ENCODE peak calls at places on chromosomes 1 and 21, in six cellular contexts. One of them, this sample, is unnamed.
A peak's percentile ranks its signal among the peaks of the same experiment; 100 is the strongest.

GRCh38 chr21:41653944-41654625 is 112.8 kb downstream of the RIPK4 start:
- DNase-seq in stimulated activated CD4-positive, alpha-beta T cell treated with anti-CD3 and anti-CD28 coated beads, Interleukin-2, amount 100 ng/mL, for 48 hours: no peak
- DNase-seq in progenitor cell of endocrine pancreas: no peak
- DNase-seq in NCI-H2081: no peak
- DNase-seq in smooth muscle cell of the brain vasculature: no peak
- DNase-seq in EL: peak; percentile 84
- DNase-seq in this sample: no peak

GRCh38 chr1:33455537-33456301 is 16.7 kb upstream of the ZSCAN20 start:
- DNase-seq in stimulated activated CD4-positive, alpha-beta T cell treated with anti-CD3 and anti-CD28 coated beads, Interleukin-2, amount 100 ng/mL, for 48 hours: peak; percentile 10
- DNase-seq in progenitor cell of endocrine pancreas: no peak
- DNase-seq in NCI-H2081: peak; percentile 61
- DNase-seq in smooth muscle cell of the brain vasculature: no peak
- DNase-seq in EL: peak; percentile 81
- DNase-seq in this sample: no peak

GRCh38 chr1:6794164-6794563 is 8.9 kb downstream of the CAMTA1 start:
- DNase-seq in stimulated activated CD4-positive, alpha-beta T cell treated with anti-CD3 and anti-CD28 coated beads, Interleukin-2, amount 100 ng/mL, for 48 hours: no peak
- DNase-seq in progenitor cell of endocrine pancreas: no peak
- DNase-seq in NCI-H2081: peak; percentile 32
- DNase-seq in smooth muscle cell of the brain vasculature: no peak
- DNase-seq in EL: peak; percentile 54
- DNase-seq in this sample: no peak

GRCh38 chr1:66351913-66352312 is 182.0 kb upstream of the SGIP1 start:
- DNase-seq in stimulated activated CD4-positive, alpha-beta T cell treated with anti-CD3 and anti-CD28 coated beads, Interleukin-2, amount 100 ng/mL, for 48 hours: no peak
- DNase-seq in progenitor cell of endocrine pancreas: no peak
- DNase-seq in NCI-H2081: peak; percentile 3
- DNase-seq in smooth muscle cell of the brain vasculature: no peak
- DNase-seq in EL: no peak
- DNase-seq in this sample: no peak

GRCh38 chr1:26069941-26070807 is 2.7 kb upstream of the TRIM63 start:
- DNase-seq in stimulated activated CD4-positive, alpha-beta T cell treated with anti-CD3 and anti-CD28 coated beads, Interleukin-2, amount 100 ng/mL, for 48 hours: no peak
- DNase-seq in progenitor cell of endocrine pancreas: no peak
- DNase-seq in NCI-H2081: no peak
- DNase-seq in smooth muscle cell of the brain vasculature: no peak
- DNase-seq in EL: no peak
- DNase-seq in this sample: no peak

GRCh38 chr1:19074361-19074901 is 118.0 kb upstream of the IFFO2 start:
- DNase-seq in stimulated activated CD4-positive, alpha-beta T cell treated with anti-CD3 and anti-CD28 coated beads, Interleukin-2, amount 100 ng/mL, for 48 hours: peak; percentile 12
- DNase-seq in progenitor cell of endocrine pancreas: no peak
- DNase-seq in NCI-H2081: no peak
- DNase-seq in smooth muscle cell of the brain vasculature: no peak
- DNase-seq in EL: no peak
- DNase-seq in this sample: no peak

GRCh38 chr1:224175615-224176014 is 7.4 kb upstream of the DEGS1 start:
- DNase-seq in stimulated activated CD4-positive, alpha-beta T cell treated with anti-CD3 and anti-CD28 coated beads, Interleukin-2, amount 100 ng/mL, for 48 hours: no peak
- DNase-seq in progenitor cell of endocrine pancreas: no peak
- DNase-seq in NCI-H2081: no peak
- DNase-seq in smooth muscle cell of the brain vasculature: no peak
- DNase-seq in EL: peak; percentile 52
- DNase-seq in this sample: no peak

GRCh38 chr1:36008546-36009197 is 75.2 kb upstream of the TEKT2 start:
- DNase-seq in stimulated activated CD4-positive, alpha-beta T cell treated with anti-CD3 and anti-CD28 coated beads, Interleukin-2, amount 100 ng/mL, for 48 hours: no peak
- DNase-seq in progenitor cell of endocrine pancreas: no peak
- DNase-seq in NCI-H2081: no peak
- DNase-seq in smooth muscle cell of the brain vasculature: no peak
- DNase-seq in EL: peak; percentile 75
- DNase-seq in this sample: peak; percentile 74

GRCh38 chr1:196527941-196528340 is 80.3 kb downstream of the KCNT2 start:
- DNase-seq in stimulated activated CD4-positive, alpha-beta T cell treated with anti-CD3 and anti-CD28 coated beads, Interleukin-2, amount 100 ng/mL, for 48 hours: no peak
- DNase-seq in progenitor cell of endocrine pancreas: no peak
- DNase-seq in NCI-H2081: no peak
- DNase-seq in smooth muscle cell of the brain vasculature: no peak
- DNase-seq in EL: peak; percentile 37
- DNase-seq in this sample: no peak

GRCh38 chr1:205240118-205240517 is 12.4 kb downstream of the TMCC2 start:
- DNase-seq in stimulated activated CD4-positive, alpha-beta T cell treated with anti-CD3 and anti-CD28 coated beads, Interleukin-2, amount 100 ng/mL, for 48 hours: no peak
- DNase-seq in progenitor cell of endocrine pancreas: no peak
- DNase-seq in NCI-H2081: no peak
- DNase-seq in smooth muscle cell of the brain vasculature: no peak
- DNase-seq in EL: no peak
- DNase-seq in this sample: no peak

GRCh38 chr1:157156058-157156541 is 17.9 kb upstream of the ETV3 start:
- DNase-seq in stimulated activated CD4-positive, alpha-beta T cell treated with anti-CD3 and anti-CD28 coated beads, Interleukin-2, amount 100 ng/mL, for 48 hours: peak; percentile 80
- DNase-seq in progenitor cell of endocrine pancreas: peak; percentile 81
- DNase-seq in NCI-H2081: peak; percentile 58
- DNase-seq in smooth muscle cell of the brain vasculature: no peak
- DNase-seq in EL: peak; percentile 67
- DNase-seq in this sample: no peak

GRCh38 chr1:210366767-210367166 is 38.1 kb downstream of the HHAT start:
- DNase-seq in stimulated activated CD4-positive, alpha-beta T cell treated with anti-CD3 and anti-CD28 coated beads, Interleukin-2, amount 100 ng/mL, for 48 hours: no peak
- DNase-seq in progenitor cell of endocrine pancreas: no peak
- DNase-seq in NCI-H2081: no peak
- DNase-seq in smooth muscle cell of the brain vasculature: no peak
- DNase-seq in EL: no peak
- DNase-seq in this sample: no peak

GRCh38 chr1:37032660-37033354 is 1.5 kb downstream of the GRIK3 start:
- DNase-seq in stimulated activated CD4-positive, alpha-beta T cell treated with anti-CD3 and anti-CD28 coated beads, Interleukin-2, amount 100 ng/mL, for 48 hours: no peak
- DNase-seq in progenitor cell of endocrine pancreas: no peak
- DNase-seq in NCI-H2081: no peak
- DNase-seq in smooth muscle cell of the brain vasculature: no peak
- DNase-seq in EL: no peak
- DNase-seq in this sample: no peak

GRCh38 chr1:154992721-154993571 is 440 bp upstream of the LENEP start:
- DNase-seq in stimulated activated CD4-positive, alpha-beta T cell treated with anti-CD3 and anti-CD28 coated beads, Interleukin-2, amount 100 ng/mL, for 48 hours: no peak
- DNase-seq in progenitor cell of endocrine pancreas: no peak
- DNase-seq in NCI-H2081: peak; percentile 19
- DNase-seq in smooth muscle cell of the brain vasculature: no peak
- DNase-seq in EL: peak; percentile 46
- DNase-seq in this sample: no peak

GRCh38 chr1:244436336-244437102 is 15.2 kb downstream of the ADSS2 start:
- DNase-seq in stimulated activated CD4-positive, alpha-beta T cell treated with anti-CD3 and anti-CD28 coated beads, Interleukin-2, amount 100 ng/mL, for 48 hours: no peak
- DNase-seq in progenitor cell of endocrine pancreas: no peak
- DNase-seq in NCI-H2081: no peak
- DNase-seq in smooth muscle cell of the brain vasculature: no peak
- DNase-seq in EL: peak; percentile 58
- DNase-seq in this sample: no peak

GRCh38 chr1:55768345-55768952 is 553.3 kb upstream of the USP24 start:
- DNase-seq in stimulated activated CD4-positive, alpha-beta T cell treated with anti-CD3 and anti-CD28 coated beads, Interleukin-2, amount 100 ng/mL, for 48 hours: no peak
- DNase-seq in progenitor cell of endocrine pancreas: no peak
- DNase-seq in NCI-H2081: no peak
- DNase-seq in smooth muscle cell of the brain vasculature: no peak
- DNase-seq in EL: no peak
- DNase-seq in this sample: no peak

GRCh38 chr1:6491480-6491962 is at the start of gene PLEKHG5:
- DNase-seq in stimulated activated CD4-positive, alpha-beta T cell treated with anti-CD3 and anti-CD28 coated beads, Interleukin-2, amount 100 ng/mL, for 48 hours: no peak
- DNase-seq in progenitor cell of endocrine pancreas: no peak
- DNase-seq in NCI-H2081: no peak
- DNase-seq in smooth muscle cell of the brain vasculature: no peak
- DNase-seq in EL: peak; percentile 88
- DNase-seq in this sample: no peak

GRCh38 chr1:246930830-246931548 is 759 bp downstream of the AHCTF1 start:
- DNase-seq in stimulated activated CD4-positive, alpha-beta T cell treated with anti-CD3 and anti-CD28 coated beads, Interleukin-2, amount 100 ng/mL, for 48 hours: peak; percentile 23
- DNase-seq in progenitor cell of endocrine pancreas: peak; percentile 34
- DNase-seq in NCI-H2081: peak; percentile 58
- DNase-seq in smooth muscle cell of the brain vasculature: no peak
- DNase-seq in EL: peak; percentile 64
- DNase-seq in this sample: no peak

GRCh38 chr1:44786138-44786840 is 1.7 kb downstream of the BEST4 start:
- DNase-seq in stimulated activated CD4-positive, alpha-beta T cell treated with anti-CD3 and anti-CD28 coated beads, Interleukin-2, amount 100 ng/mL, for 48 hours: peak; percentile 71
- DNase-seq in progenitor cell of endocrine pancreas: peak; percentile 82
- DNase-seq in NCI-H2081: no peak
- DNase-seq in smooth muscle cell of the brain vasculature: no peak
- DNase-seq in EL: peak; percentile 65
- DNase-seq in this sample: no peak

GRCh38 chr1:220367833-220368232 is 95.6 kb upstream of the RAB3GAP2 start:
- DNase-seq in stimulated activated CD4-positive, alpha-beta T cell treated with anti-CD3 and anti-CD28 coated beads, Interleukin-2, amount 100 ng/mL, for 48 hours: no peak
- DNase-seq in progenitor cell of endocrine pancreas: no peak
- DNase-seq in NCI-H2081: no peak
- DNase-seq in smooth muscle cell of the brain vasculature: no peak
- DNase-seq in EL: no peak
- DNase-seq in this sample: no peak

GRCh38 chr1:4928186-4928585 is 273.8 kb downstream of the AJAP1 start:
- DNase-seq in stimulated activated CD4-positive, alpha-beta T cell treated with anti-CD3 and anti-CD28 coated beads, Interleukin-2, amount 100 ng/mL, for 48 hours: no peak
- DNase-seq in progenitor cell of endocrine pancreas: no peak
- DNase-seq in NCI-H2081: no peak
- DNase-seq in smooth muscle cell of the brain vasculature: no peak
- DNase-seq in EL: no peak
- DNase-seq in this sample: no peak

GRCh38 chr1:21861602-21862429 is 49.8 kb downstream of the LDLRAD2 start:
- DNase-seq in stimulated activated CD4-positive, alpha-beta T cell treated with anti-CD3 and anti-CD28 coated beads, Interleukin-2, amount 100 ng/mL, for 48 hours: no peak
- DNase-seq in progenitor cell of endocrine pancreas: no peak
- DNase-seq in NCI-H2081: no peak
- DNase-seq in smooth muscle cell of the brain vasculature: no peak
- DNase-seq in EL: peak; percentile 77
- DNase-seq in this sample: no peak

GRCh38 chr1:168470821-168471473 is 72.8 kb downstream of the XCL2 start:
- DNase-seq in stimulated activated CD4-positive, alpha-beta T cell treated with anti-CD3 and anti-CD28 coated beads, Interleukin-2, amount 100 ng/mL, for 48 hours: no peak
- DNase-seq in progenitor cell of endocrine pancreas: no peak
- DNase-seq in NCI-H2081: no peak
- DNase-seq in smooth muscle cell of the brain vasculature: peak; percentile 33
- DNase-seq in EL: peak; percentile 94
- DNase-seq in this sample: no peak

GRCh38 chr21:29349702-29350101 is 51.0 kb downstream of the BACH1 start:
- DNase-seq in stimulated activated CD4-positive, alpha-beta T cell treated with anti-CD3 and anti-CD28 coated beads, Interleukin-2, amount 100 ng/mL, for 48 hours: no peak
- DNase-seq in progenitor cell of endocrine pancreas: no peak
- DNase-seq in NCI-H2081: no peak
- DNase-seq in smooth muscle cell of the brain vasculature: no peak
- DNase-seq in EL: no peak
- DNase-seq in this sample: no peak

GRCh38 chr1:24724345-24725208 is 20.7 kb upstream of the CLIC4 start:
- DNase-seq in stimulated activated CD4-positive, alpha-beta T cell treated with anti-CD3 and anti-CD28 coated beads, Interleukin-2, amount 100 ng/mL, for 48 hours: no peak
- DNase-seq in progenitor cell of endocrine pancreas: no peak
- DNase-seq in NCI-H2081: peak; percentile 32
- DNase-seq in smooth muscle cell of the brain vasculature: peak; percentile 99
- DNase-seq in EL: peak; percentile 94
- DNase-seq in this sample: peak; percentile 85

GRCh38 chr1:81254560-81254959 is 546.2 kb upstream of the ADGRL2 start:
- DNase-seq in stimulated activated CD4-positive, alpha-beta T cell treated with anti-CD3 and anti-CD28 coated beads, Interleukin-2, amount 100 ng/mL, for 48 hours: no peak
- DNase-seq in progenitor cell of endocrine pancreas: no peak
- DNase-seq in NCI-H2081: no peak
- DNase-seq in smooth muscle cell of the brain vasculature: no peak
- DNase-seq in EL: peak; percentile 3
- DNase-seq in this sample: no peak

GRCh38 chr1:64042331-64043100 is 160.9 kb upstream of the UBE2U start:
- DNase-seq in stimulated activated CD4-positive, alpha-beta T cell treated with anti-CD3 and anti-CD28 coated beads, Interleukin-2, amount 100 ng/mL, for 48 hours: no peak
- DNase-seq in progenitor cell of endocrine pancreas: no peak
- DNase-seq in NCI-H2081: no peak
- DNase-seq in smooth muscle cell of the brain vasculature: peak; percentile 64
- DNase-seq in EL: peak; percentile 97
- DNase-seq in this sample: peak; percentile 70

GRCh38 chr1:219041819-219042218 is 131.9 kb upstream of the LYPLAL1 start:
- DNase-seq in stimulated activated CD4-positive, alpha-beta T cell treated with anti-CD3 and anti-CD28 coated beads, Interleukin-2, amount 100 ng/mL, for 48 hours: no peak
- DNase-seq in progenitor cell of endocrine pancreas: no peak
- DNase-seq in NCI-H2081: no peak
- DNase-seq in smooth muscle cell of the brain vasculature: peak; percentile 13
- DNase-seq in EL: peak; percentile 19
- DNase-seq in this sample: no peak

GRCh38 chr1:3625151-3625907 is 514 bp downstream of the TPRG1L start:
- DNase-seq in stimulated activated CD4-positive, alpha-beta T cell treated with anti-CD3 and anti-CD28 coated beads, Interleukin-2, amount 100 ng/mL, for 48 hours: no peak
- DNase-seq in progenitor cell of endocrine pancreas: no peak
- DNase-seq in NCI-H2081: peak; percentile 25
- DNase-seq in smooth muscle cell of the brain vasculature: no peak
- DNase-seq in EL: peak; percentile 38
- DNase-seq in this sample: no peak

GRCh38 chr1:243718893-243719292 is 131.2 kb downstream of the AKT3 start:
- DNase-seq in stimulated activated CD4-positive, alpha-beta T cell treated with anti-CD3 and anti-CD28 coated beads, Interleukin-2, amount 100 ng/mL, for 48 hours: no peak
- DNase-seq in progenitor cell of endocrine pancreas: no peak
- DNase-seq in NCI-H2081: no peak
- DNase-seq in smooth muscle cell of the brain vasculature: no peak
- DNase-seq in EL: peak; percentile 89
- DNase-seq in this sample: peak; percentile 18

GRCh38 chr1:165375623-165376022 is 19.1 kb upstream of the LMX1A start:
- DNase-seq in stimulated activated CD4-positive, alpha-beta T cell treated with anti-CD3 and anti-CD28 coated beads, Interleukin-2, amount 100 ng/mL, for 48 hours: no peak
- DNase-seq in progenitor cell of endocrine pancreas: no peak
- DNase-seq in NCI-H2081: no peak
- DNase-seq in smooth muscle cell of the brain vasculature: no peak
- DNase-seq in EL: no peak
- DNase-seq in this sample: no peak

GRCh38 chr1:219279017-219279770 is 105.5 kb downstream of the LYPLAL1 start:
- DNase-seq in stimulated activated CD4-positive, alpha-beta T cell treated with anti-CD3 and anti-CD28 coated beads, Interleukin-2, amount 100 ng/mL, for 48 hours: no peak
- DNase-seq in progenitor cell of endocrine pancreas: no peak
- DNase-seq in NCI-H2081: no peak
- DNase-seq in smooth muscle cell of the brain vasculature: no peak
- DNase-seq in EL: peak; percentile 52
- DNase-seq in this sample: no peak

GRCh38 chr1:27934818-27935549 is at the start of gene SMPDL3B:
- DNase-seq in stimulated activated CD4-positive, alpha-beta T cell treated with anti-CD3 and anti-CD28 coated beads, Interleukin-2, amount 100 ng/mL, for 48 hours: no peak
- DNase-seq in progenitor cell of endocrine pancreas: peak; percentile 68
- DNase-seq in NCI-H2081: peak; percentile 64
- DNase-seq in smooth muscle cell of the brain vasculature: no peak
- DNase-seq in EL: peak; percentile 45
- DNase-seq in this sample: no peak

GRCh38 chr1:200627548-200628222 is 7.1 kb upstream of the KIF14 start:
- DNase-seq in stimulated activated CD4-positive, alpha-beta T cell treated with anti-CD3 and anti-CD28 coated beads, Interleukin-2, amount 100 ng/mL, for 48 hours: no peak
- DNase-seq in progenitor cell of endocrine pancreas: no peak
- DNase-seq in NCI-H2081: no peak
- DNase-seq in smooth muscle cell of the brain vasculature: no peak
- DNase-seq in EL: no peak
- DNase-seq in this sample: no peak

GRCh38 chr1:11951901-11952300 is 17.4 kb downstream of the PLOD1 start:
- DNase-seq in stimulated activated CD4-positive, alpha-beta T cell treated with anti-CD3 and anti-CD28 coated beads, Interleukin-2, amount 100 ng/mL, for 48 hours: no peak
- DNase-seq in progenitor cell of endocrine pancreas: no peak
- DNase-seq in NCI-H2081: no peak
- DNase-seq in smooth muscle cell of the brain vasculature: no peak
- DNase-seq in EL: no peak
- DNase-seq in this sample: no peak

GRCh38 chr21:33640697-33641338 is 723 bp downstream of the CRYZL1 start:
- DNase-seq in stimulated activated CD4-positive, alpha-beta T cell treated with anti-CD3 and anti-CD28 coated beads, Interleukin-2, amount 100 ng/mL, for 48 hours: no peak
- DNase-seq in progenitor cell of endocrine pancreas: no peak
- DNase-seq in NCI-H2081: no peak
- DNase-seq in smooth muscle cell of the brain vasculature: no peak
- DNase-seq in EL: peak; percentile 36
- DNase-seq in this sample: no peak

This sample was measured in glomerular endothelial cell.